ENCODE peak calls at places on chromosomes 2 and 18, in nine cellular contexts. M is tibial artery, N is HS-5, U is HFF-Myc, V is hepatocyte, O is NCI-H774, D is DMS79 treated with DMSO at 0.1 percent for 48 hours, L is mesothelial cell of epicardium, I is right atrium auricular region. X is an unnamed sample.

GRCh38 chr2:62178741-62179271 is 17.1 kb upstream of the B3GNT2 start:
- DNase-seq in M (peak; percentile 40), N (no peak), U (no peak), V (no peak), O (no peak), D (no peak), L (no peak), I (no peak), X (no peak)

GRCh38 chr18:72336786-72337185 is 207.4 kb downstream of the CBLN2 start:
- DNase-seq in M (no peak), N (no peak), U (no peak), V (no peak), O (no peak), D (no peak), L (no peak), I (no peak), X (no peak)

GRCh38 chr2:134926231-134926931 is 7.8 kb downstream of the CCNT2 start:
- DNase-seq in M (no peak), N (no peak), U (no peak), V (peak; percentile 20), O (no peak), D (no peak), L (no peak), I (no peak), X (no peak)

GRCh38 chr2:219183151-219183757 is 5.2 kb downstream of the RETREG2 start:
- DNase-seq in M (no peak), N (no peak), U (no peak), V (no peak), O (no peak), D (no peak), L (no peak), I (no peak), X (no peak)

GRCh38 chr2:209476367-209477191 is 52.7 kb downstream of the MAP2 start:
- DNase-seq in M (no peak), N (no peak), U (peak; percentile 85), V (peak; percentile 43), O (peak; percentile 35), D (peak; percentile 97), L (no peak), I (no peak), X (no peak)

GRCh38 chr2:231000211-231000904 is 4.4 kb downstream of the SPATA3 start:
- DNase-seq in M (no peak), N (no peak), U (no peak), V (no peak), O (no peak), D (peak; percentile 29), L (no peak), I (no peak), X (peak; percentile 23)

GRCh38 chr2:134663451-134663850 is 55.3 kb downstream of the TMEM163 start:
- DNase-seq in M (no peak), N (no peak), U (no peak), V (no peak), O (no peak), D (no peak), L (no peak), I (no peak), X (no peak)

GRCh38 chr2:219003267-219003634 is 10.0 kb upstream of the CRYBA2 start:
- DNase-seq in M (no peak), N (no peak), U (no peak), V (no peak), O (no peak), D (no peak), L (no peak), I (no peak), X (no peak)

GRCh38 chr2:26609133-26609532 is 32.0 kb downstream of the CIB4 start:
- DNase-seq in M (no peak), N (no peak), U (no peak), V (no peak), O (no peak), D (no peak), L (peak; percentile 37), I (no peak), X (no peak)

GRCh38 chr2:4340536-4340935 is 637.2 kb downstream of the DCDC2C start:
- DNase-seq in M (no peak), N (no peak), U (no peak), V (no peak), O (no peak), D (no peak), L (no peak), I (no peak), X (peak; percentile 48)

GRCh38 chr2:101806123-101806522 is 108.6 kb downstream of the MAP4K4 start:
- DNase-seq in M (no peak), N (peak; percentile 77), U (no peak), V (peak; percentile 57), O (no peak), D (no peak), L (no peak), I (no peak), X (peak; percentile 71)